ENCODE peak calls at places on chromosome 21, in ten cellular contexts. G is MM.1S; B is AG04450; K is neural progenitor cell; T is cardiac muscle cell; Z is body of pancreas; F is lower leg skin; M is GM23248; A is tibial nerve; P is CD8-positive, alpha-beta memory T cell. E is an unnamed sample.
A peak's percentile ranks its signal among the peaks of the same experiment; 100 is the strongest.

GRCh38 chr21:8994640-8995511 is 1526.5 kb upstream of the TPTE start:
- DNase-seq in A (no peak), F (no peak), Z (no peak), T (no peak), G (no peak), M (no peak), B (no peak), P (no peak), K (no peak), E (no peak)

GRCh38 chr21:22345624-22346023 is 1347.4 kb downstream of the NCAM2 start:
- DNase-seq in F (no peak), A (no peak), K (no peak), P (no peak), B (no peak), T (no peak), Z (no peak), M (no peak), G (no peak), E (no peak)

GRCh38 chr21:41863439-41863740 is 15.8 kb downstream of the PRDM15 start:
- DNase-seq in B (no peak), G (no peak), Z (no peak), K (no peak), M (no peak), F (no peak), P (no peak), A (no peak), T (no peak), E (no peak)

GRCh38 chr21:42781150-42781980 is 98.0 kb downstream of the WDR4 start:
- DNase-seq in Z (peak; percentile 48), G (no peak), K (peak; percentile 49), T (peak; percentile 9), B (no peak), A (peak; percentile 20), P (no peak), F (no peak), M (peak; percentile 23), E (no peak)

GRCh38 chr21:41369915-41370839 is 8.3 kb downstream of the MX2 start:
- DNase-seq in M (no peak), B (no peak), Z (no peak), T (no peak), K (no peak), G (no peak), F (no peak), P (peak; percentile 7), A (no peak), E (no peak)

GRCh38 chr21:26032263-26032662 is 138.3 kb downstream of the APP start:
- DNase-seq in P (no peak), T (no peak), G (no peak), K (no peak), M (no peak), F (no peak), Z (no peak), A (no peak), B (no peak), E (no peak)

GRCh38 chr21:27536319-27536718 is 569.4 kb upstream of the ADAMTS5 start:
- DNase-seq in G (no peak), F (no peak), T (peak; percentile 12), Z (no peak), K (no peak), A (no peak), B (peak; percentile 6), P (no peak), M (peak; percentile 44), E (no peak)

GRCh38 chr21:31730687-31731111 is 1.2 kb downstream of the SCAF4 start:
- DNase-seq in M (peak; percentile 69), A (peak; percentile 13), B (no peak), G (no peak), P (no peak), K (peak; percentile 89), F (no peak), Z (no peak), T (no peak), E (no peak)

GRCh38 chr21:28439852-28440251 is 552.8 kb downstream of the LTN1 start:
- DNase-seq in B (no peak), A (no peak), K (no peak), G (no peak), T (no peak), M (peak; percentile 79), P (no peak), Z (no peak), F (peak; percentile 38), E (no peak)

GRCh38 chr21:36980280-36981048 is 14.0 kb upstream of the HLCS start:
- DNase-seq in T (peak; percentile 34), G (no peak), F (no peak), P (no peak), Z (peak; percentile 71), M (peak; percentile 58), K (peak; percentile 52), A (no peak), B (no peak), E (no peak)

DNA sequence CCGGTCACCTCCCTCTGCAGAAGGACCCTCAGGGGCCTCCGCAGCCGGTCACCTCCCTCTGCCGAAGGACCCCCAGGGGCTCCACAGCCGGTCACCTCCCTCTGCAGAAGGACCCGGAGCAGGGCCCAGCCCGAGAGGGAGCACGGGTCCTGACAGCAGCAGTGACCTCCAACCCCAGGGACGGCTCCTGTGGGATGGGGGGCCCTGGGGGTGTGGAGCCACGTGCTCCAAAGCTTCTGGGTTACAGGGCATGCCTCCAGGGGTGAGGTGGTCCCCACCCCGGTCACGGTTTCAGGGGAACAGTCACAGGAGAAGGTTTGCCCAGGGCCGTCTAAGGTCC is 40.3 kb downstream of the SLC19A1 start:
- DNase-seq in G (no peak), B (no peak), M (no peak), Z (no peak), A (no peak), K (no peak), T (no peak), F (no peak), P (no peak), E (no peak)
- H3K4me3 ChIP-seq in G (no peak overlapping the region), B (no peak overlapping the region), M (no peak overlapping the region), Z (no peak overlapping the region), A (no peak overlapping the region), K (no peak overlapping the region), T (no peak overlapping the region), F (no peak overlapping the region), P (no peak overlapping the region), E (no peak overlapping the region)

GRCh38 chr21:44999428-44999971 is 59.7 kb downstream of the SLX9 start:
- DNase-seq in F (no peak), G (no peak), Z (no peak), K (no peak), M (no peak), B (no peak), T (no peak), A (no peak), P (no peak), E (no peak)

GRCh38 chr21:45002381-45003204 is 62.8 kb downstream of the SLX9 start:
- DNase-seq in M (no peak), F (no peak), K (no peak), Z (no peak), A (no peak), B (no peak), G (no peak), T (no peak), P (no peak), E (no peak)

GRCh38 chr21:45000637-45001133 is 60.9 kb downstream of the SLX9 start:
- DNase-seq in A (no peak), G (no peak), F (no peak), K (no peak), B (no peak), P (no peak), M (no peak), T (no peak), Z (no peak), E (no peak)

GRCh38 chr21:44999972-45000636 is 60.3 kb downstream of the SLX9 start:
- DNase-seq in A (no peak), B (no peak), Z (no peak), G (no peak), T (no peak), K (no peak), M (no peak), P (no peak), F (peak; percentile 47), E (no peak)

DNA sequence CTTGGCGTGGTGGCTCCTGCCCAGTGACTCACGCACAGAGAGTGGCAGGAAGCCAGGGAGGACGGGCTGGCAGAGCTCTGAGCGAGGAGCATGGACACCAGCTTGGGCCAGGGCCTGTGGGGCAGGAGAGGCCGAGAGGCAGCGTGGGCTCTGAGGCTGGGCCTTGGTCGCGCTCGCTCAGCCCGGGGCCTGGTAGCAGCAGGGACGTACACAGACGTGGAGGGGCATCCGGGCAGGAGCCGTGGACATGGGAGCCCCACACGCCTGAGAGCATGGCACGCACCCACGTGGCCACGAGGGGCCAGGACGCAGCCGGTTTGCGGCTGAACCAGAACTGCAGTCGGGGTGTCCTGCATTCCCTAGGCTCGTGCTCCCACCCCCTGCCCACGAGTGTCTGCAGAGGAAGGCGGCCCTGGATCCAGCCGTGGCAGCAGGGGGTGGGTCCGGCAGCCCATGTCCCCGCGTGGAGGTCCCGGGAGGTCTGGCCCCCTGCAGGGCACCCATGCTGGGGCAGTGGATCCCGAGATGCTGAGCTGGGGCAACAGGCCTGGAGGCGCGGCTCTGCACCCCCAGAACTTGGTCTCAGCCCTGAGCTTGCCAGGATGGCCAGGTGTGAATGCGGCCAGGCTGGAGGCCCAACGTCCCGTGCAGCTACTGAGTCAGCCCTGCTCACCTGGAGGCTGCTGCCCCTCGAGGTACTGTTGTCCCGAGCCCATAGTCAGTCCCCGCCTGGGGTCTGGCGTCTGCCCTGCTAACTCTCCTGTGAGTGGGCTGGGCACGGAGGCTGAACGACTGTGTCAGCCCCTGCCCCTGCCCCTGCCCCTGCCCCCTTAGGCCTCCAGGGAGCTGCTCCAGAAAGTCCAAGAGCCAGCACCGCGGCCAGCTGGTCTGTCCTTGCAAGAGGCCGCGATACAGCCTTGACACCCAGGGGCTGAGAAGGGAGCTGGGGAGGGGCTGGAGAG is 61.6 kb downstream of the SLX9 start:
- DNase-seq in K (no peak), G (no peak), P (no peak), M (peak; percentile 91), F (no peak), T (peak; percentile 77), A (no peak), B (peak; percentile 36), Z (no peak), E (peak; percentile 53)
- H3K4me3 ChIP-seq in K (no peak overlapping the region), G (no peak overlapping the region), P (no peak overlapping the region), M (no peak overlapping the region), F (no peak overlapping the region), T (no peak overlapping the region), A (no peak overlapping the region), B (no peak overlapping the region), Z (no peak overlapping the region), E (no peak overlapping the region)

GRCh38 chr21:38807481-38807880 is 1.8 kb downstream of the ETS2 start:
- DNase-seq in T (no peak), F (no peak), K (peak; percentile 67), G (no peak), B (no peak), A (no peak), P (no peak), M (peak; percentile 28), Z (no peak), E (no peak)
- H3K4me3 ChIP-seq in T (peak overlapping the region; percentile 94), F (peak overlapping the region; percentile 20), K (peak overlapping the region; percentile 92), G (no peak overlapping the region), B (peak overlapping the region; percentile 88), A (peak overlapping the region; percentile 81), P (no peak overlapping the region), M (peak overlapping the region; percentile 82), Z (no peak overlapping the region), E (peak overlapping the region; percentile 86)

DNA sequence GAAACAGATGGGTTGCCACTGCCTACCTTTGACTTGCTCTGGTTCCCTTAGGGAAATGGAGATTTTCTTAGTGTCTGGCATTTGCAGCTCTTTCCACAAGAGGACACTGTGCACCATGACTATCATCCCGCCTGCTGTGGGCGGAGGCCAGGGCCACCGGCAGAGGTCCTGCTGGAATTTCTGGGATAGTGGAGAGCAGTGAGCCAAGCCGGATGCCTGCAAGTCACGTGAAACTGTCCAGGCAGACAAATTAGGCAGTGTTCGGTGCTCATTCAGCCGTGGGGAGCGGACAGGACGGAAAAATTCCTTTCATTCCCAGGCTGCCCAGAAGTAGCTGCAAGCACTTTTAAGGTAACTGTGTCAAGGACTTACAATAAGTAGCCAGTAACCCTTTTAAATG is 43.4 kb downstream of the IGSF5 start:
- DNase-seq in Z (peak; percentile 82), B (no peak), T (peak; percentile 77), A (peak; percentile 45), M (peak; percentile 48), G (peak; percentile 51), F (peak; percentile 27), P (no peak), K (peak; percentile 91), E (peak; percentile 96)
- H3K4me3 ChIP-seq in Z (no peak overlapping the region), B (no peak overlapping the region), T (no peak overlapping the region), A (no peak overlapping the region), M (no peak overlapping the region), G (no peak overlapping the region), F (no peak overlapping the region), P (no peak overlapping the region), K (no peak overlapping the region), E (no peak overlapping the region)